ENCODE peak calls at places on chromosomes 12 and 14, in seven cellular contexts. One of them, this sample, is unnamed.

GRCh38 chr12:62766516-62766915 is 168.4 kb downstream of the PPM1H start:
- DNase-seq in SK-N-MC: no peak
- DNase-seq in GM12891: no peak
- DNase-seq in GM13977: no peak
- DNase-seq in non-pigmented ciliary epithelial cell: no peak
- DNase-seq in posterior cingulate gyrus: no peak
- DNase-seq in stimulated activated CD4-positive, alpha-beta T cell treated with anti-CD3 and anti-CD28 coated beads, Interleukin-15, amount 100 ng/mL, for 1 hour: no peak
- DNase-seq in this sample: no peak

GRCh38 chr14:104863131-104863862 is 1.8 kb upstream of the CEP170B start:
- DNase-seq in stimulated activated CD4-positive, alpha-beta T cell treated with anti-CD3 and anti-CD28 coated beads, Interleukin-15, amount 100 ng/mL, for 1 hour: no peak
- DNase-seq in SK-N-MC: no peak
- DNase-seq in non-pigmented ciliary epithelial cell: no peak
- DNase-seq in posterior cingulate gyrus: no peak
- DNase-seq in GM12891: no peak
- DNase-seq in GM13977: no peak
- DNase-seq in this sample: no peak

GRCh38 chr14:104806625-104807465 is 5.9 kb downstream of the ZBTB42 start:
- DNase-seq in GM13977: no peak
- DNase-seq in GM12891: no peak
- DNase-seq in non-pigmented ciliary epithelial cell: no peak
- DNase-seq in SK-N-MC: no peak
- DNase-seq in stimulated activated CD4-positive, alpha-beta T cell treated with anti-CD3 and anti-CD28 coated beads, Interleukin-15, amount 100 ng/mL, for 1 hour: no peak
- DNase-seq in posterior cingulate gyrus: no peak
- DNase-seq in this sample: no peak

GRCh38 chr12:69540606-69541386 is 44.5 kb upstream of the CCT2 start:
- DNase-seq in GM13977: no peak
- DNase-seq in GM12891: no peak
- DNase-seq in stimulated activated CD4-positive, alpha-beta T cell treated with anti-CD3 and anti-CD28 coated beads, Interleukin-15, amount 100 ng/mL, for 1 hour: no peak
- DNase-seq in non-pigmented ciliary epithelial cell: no peak
- DNase-seq in posterior cingulate gyrus: no peak
- DNase-seq in SK-N-MC: no peak
- DNase-seq in this sample: no peak

GRCh38 chr14:38078393-38078792 is 129.3 kb upstream of the SSTR1 start:
- DNase-seq in SK-N-MC: no peak
- DNase-seq in GM13977: no peak
- DNase-seq in non-pigmented ciliary epithelial cell: no peak
- DNase-seq in posterior cingulate gyrus: no peak
- DNase-seq in GM12891: no peak
- DNase-seq in stimulated activated CD4-positive, alpha-beta T cell treated with anti-CD3 and anti-CD28 coated beads, Interleukin-15, amount 100 ng/mL, for 1 hour: peak; percentile 29
- DNase-seq in this sample: peak; percentile 51

GRCh38 chr12:95959107-95959506 is 16.0 kb downstream of the AMDHD1 start:
- DNase-seq in non-pigmented ciliary epithelial cell: no peak
- DNase-seq in GM12891: no peak
- DNase-seq in SK-N-MC: no peak
- DNase-seq in posterior cingulate gyrus: no peak
- DNase-seq in stimulated activated CD4-positive, alpha-beta T cell treated with anti-CD3 and anti-CD28 coated beads, Interleukin-15, amount 100 ng/mL, for 1 hour: no peak
- DNase-seq in GM13977: no peak
- DNase-seq in this sample: no peak

GRCh38 chr14:31933716-31934115 is 143.4 kb upstream of the ARHGAP5 start:
- DNase-seq in posterior cingulate gyrus: no peak
- DNase-seq in GM12891: no peak
- DNase-seq in stimulated activated CD4-positive, alpha-beta T cell treated with anti-CD3 and anti-CD28 coated beads, Interleukin-15, amount 100 ng/mL, for 1 hour: no peak
- DNase-seq in SK-N-MC: no peak
- DNase-seq in non-pigmented ciliary epithelial cell: no peak
- DNase-seq in GM13977: no peak
- DNase-seq in this sample: no peak

GRCh38 chr12:85951823-85952222 is 77.7 kb downstream of the NTS start:
- DNase-seq in posterior cingulate gyrus: no peak
- DNase-seq in GM13977: no peak
- DNase-seq in non-pigmented ciliary epithelial cell: no peak
- DNase-seq in SK-N-MC: peak; percentile 30
- DNase-seq in stimulated activated CD4-positive, alpha-beta T cell treated with anti-CD3 and anti-CD28 coated beads, Interleukin-15, amount 100 ng/mL, for 1 hour: no peak
- DNase-seq in GM12891: no peak
- DNase-seq in this sample: no peak

GRCh38 chr12:77294016-77294415 is 228.6 kb upstream of the E2F7 start:
- DNase-seq in stimulated activated CD4-positive, alpha-beta T cell treated with anti-CD3 and anti-CD28 coated beads, Interleukin-15, amount 100 ng/mL, for 1 hour: no peak
- DNase-seq in GM13977: no peak
- DNase-seq in SK-N-MC: no peak
- DNase-seq in posterior cingulate gyrus: no peak
- DNase-seq in non-pigmented ciliary epithelial cell: no peak
- DNase-seq in GM12891: no peak
- DNase-seq in this sample: no peak

GRCh38 chr14:36028218-36028617 is 148.3 kb downstream of the PTCSC3 start:
- DNase-seq in SK-N-MC: no peak
- DNase-seq in GM12891: no peak
- DNase-seq in GM13977: no peak
- DNase-seq in posterior cingulate gyrus: no peak
- DNase-seq in stimulated activated CD4-positive, alpha-beta T cell treated with anti-CD3 and anti-CD28 coated beads, Interleukin-15, amount 100 ng/mL, for 1 hour: no peak
- DNase-seq in non-pigmented ciliary epithelial cell: no peak
- DNase-seq in this sample: no peak

GRCh38 chr12:122205590-122205925 is 2.0 kb downstream of the B3GNT4 start:
- DNase-seq in stimulated activated CD4-positive, alpha-beta T cell treated with anti-CD3 and anti-CD28 coated beads, Interleukin-15, amount 100 ng/mL, for 1 hour: no peak
- DNase-seq in non-pigmented ciliary epithelial cell: no peak
- DNase-seq in posterior cingulate gyrus: no peak
- DNase-seq in GM12891: no peak
- DNase-seq in GM13977: no peak
- DNase-seq in SK-N-MC: no peak
- DNase-seq in this sample: no peak

This sample was measured in lower lobe of right lung.